ENCODE peak calls at places on chromosomes 4 and X, in five cellular contexts. One of them, this sample, is unnamed.

GRCh38 chrX:24733111-24733510 is 39.4 kb downstream of the POLA1 start:
- DNase-seq in left colon: no peak
- DNase-seq in transverse colon: no peak
- DNase-seq in stimulated activated CD4-positive, alpha-beta T cell treated with anti-CD3 and anti-CD28 coated beads, Interleukin-4, amount 100 ng/mL, for 4 hours: no peak
- DNase-seq in A549: no peak
- DNase-seq in this sample: no peak

GRCh38 chr4:184459413-184459812 is 14.9 kb downstream of the IRF2 start:
- DNase-seq in left colon: no peak
- DNase-seq in stimulated activated CD4-positive, alpha-beta T cell treated with anti-CD3 and anti-CD28 coated beads, Interleukin-4, amount 100 ng/mL, for 4 hours: no peak
- DNase-seq in A549: no peak
- DNase-seq in transverse colon: no peak
- DNase-seq in this sample: no peak

GRCh38 chrX:155148724-155149537 is 67.3 kb upstream of the VBP1 start:
- DNase-seq in A549: peak; percentile 5
- DNase-seq in transverse colon: peak; percentile 15
- DNase-seq in left colon: no peak
- DNase-seq in stimulated activated CD4-positive, alpha-beta T cell treated with anti-CD3 and anti-CD28 coated beads, Interleukin-4, amount 100 ng/mL, for 4 hours: peak; percentile 2
- DNase-seq in this sample: no peak

GRCh38 chr4:13384055-13384454 is 100.1 kb downstream of the RAB28 start:
- DNase-seq in left colon: no peak
- DNase-seq in transverse colon: no peak
- DNase-seq in stimulated activated CD4-positive, alpha-beta T cell treated with anti-CD3 and anti-CD28 coated beads, Interleukin-4, amount 100 ng/mL, for 4 hours: no peak
- DNase-seq in A549: no peak
- DNase-seq in this sample: no peak

GRCh38 chrX:47160781-47161180 is 15.8 kb downstream of the RBM10 start:
- DNase-seq in A549: no peak
- DNase-seq in stimulated activated CD4-positive, alpha-beta T cell treated with anti-CD3 and anti-CD28 coated beads, Interleukin-4, amount 100 ng/mL, for 4 hours: no peak
- DNase-seq in transverse colon: no peak
- DNase-seq in left colon: no peak
- DNase-seq in this sample: no peak

GRCh38 chr4:20532871-20533870 is 167.1 kb upstream of the PACRGL start:
- DNase-seq in stimulated activated CD4-positive, alpha-beta T cell treated with anti-CD3 and anti-CD28 coated beads, Interleukin-4, amount 100 ng/mL, for 4 hours: no peak
- DNase-seq in A549: no peak
- DNase-seq in transverse colon: no peak
- DNase-seq in left colon: no peak
- DNase-seq in this sample: no peak

GRCh38 chr4:113979157-113979972 is at the start of gene ARSJ:
- DNase-seq in transverse colon: peak; percentile 54
- DNase-seq in A549: peak; percentile 42
- DNase-seq in stimulated activated CD4-positive, alpha-beta T cell treated with anti-CD3 and anti-CD28 coated beads, Interleukin-4, amount 100 ng/mL, for 4 hours: no peak
- DNase-seq in left colon: peak; percentile 43
- DNase-seq in this sample: no peak

GRCh38 chr4:48090621-48091020 is 43.4 kb downstream of the TXK start:
- DNase-seq in left colon: no peak
- DNase-seq in stimulated activated CD4-positive, alpha-beta T cell treated with anti-CD3 and anti-CD28 coated beads, Interleukin-4, amount 100 ng/mL, for 4 hours: no peak
- DNase-seq in A549: no peak
- DNase-seq in transverse colon: no peak
- DNase-seq in this sample: no peak

GRCh38 chrX:45264865-45265264 is 64.2 kb upstream of the DIPK2B start:
- DNase-seq in stimulated activated CD4-positive, alpha-beta T cell treated with anti-CD3 and anti-CD28 coated beads, Interleukin-4, amount 100 ng/mL, for 4 hours: no peak
- DNase-seq in transverse colon: no peak
- DNase-seq in left colon: no peak
- DNase-seq in A549: no peak
- DNase-seq in this sample: no peak

GRCh38 chr4:37392540-37393255 is 148.2 kb downstream of the NWD2 start:
- DNase-seq in transverse colon: peak; percentile 23
- DNase-seq in stimulated activated CD4-positive, alpha-beta T cell treated with anti-CD3 and anti-CD28 coated beads, Interleukin-4, amount 100 ng/mL, for 4 hours: no peak
- DNase-seq in A549: no peak
- DNase-seq in left colon: peak; percentile 34
- DNase-seq in this sample: no peak

GRCh38 chr4:19693949-19694597 is 557.6 kb upstream of the SLIT2 start:
- DNase-seq in left colon: no peak
- DNase-seq in A549: no peak
- DNase-seq in transverse colon: no peak
- DNase-seq in stimulated activated CD4-positive, alpha-beta T cell treated with anti-CD3 and anti-CD28 coated beads, Interleukin-4, amount 100 ng/mL, for 4 hours: no peak
- DNase-seq in this sample: no peak

GRCh38 chrX:150410513-150410912 is 47.4 kb downstream of the MAMLD1 start:
- DNase-seq in transverse colon: no peak
- DNase-seq in A549: no peak
- DNase-seq in stimulated activated CD4-positive, alpha-beta T cell treated with anti-CD3 and anti-CD28 coated beads, Interleukin-4, amount 100 ng/mL, for 4 hours: no peak
- DNase-seq in left colon: no peak
- DNase-seq in this sample: no peak

GRCh38 chrX:99939883-99940232 is 470.2 kb downstream of the PCDH19 start:
- DNase-seq in transverse colon: no peak
- DNase-seq in stimulated activated CD4-positive, alpha-beta T cell treated with anti-CD3 and anti-CD28 coated beads, Interleukin-4, amount 100 ng/mL, for 4 hours: no peak
- DNase-seq in left colon: no peak
- DNase-seq in A549: no peak
- DNase-seq in this sample: no peak

GRCh38 chrX:141185366-141185765 is 8.4 kb upstream of the LDOC1 start:
- DNase-seq in A549: no peak
- DNase-seq in stimulated activated CD4-positive, alpha-beta T cell treated with anti-CD3 and anti-CD28 coated beads, Interleukin-4, amount 100 ng/mL, for 4 hours: no peak
- DNase-seq in transverse colon: no peak
- DNase-seq in left colon: no peak
- DNase-seq in this sample: no peak

GRCh38 chr4:7788193-7788592 is 151.5 kb downstream of the AFAP1 start:
- DNase-seq in left colon: no peak
- DNase-seq in stimulated activated CD4-positive, alpha-beta T cell treated with anti-CD3 and anti-CD28 coated beads, Interleukin-4, amount 100 ng/mL, for 4 hours: no peak
- DNase-seq in transverse colon: no peak
- DNase-seq in A549: no peak
- DNase-seq in this sample: no peak